ENCODE peak calls at places on chromosome 2, in four cellular contexts. R, H, L and B are unnamed samples.

GRCh38 chr2:207042155-207042554 is 102.8 kb downstream of the CPO start:
- DNase-seq in H (peak; percentile 13), L (no peak), R (no peak), B (no peak)

GRCh38 chr2:134089454-134089853 is 164.4 kb upstream of the MGAT5 start:
- DNase-seq in R (peak; percentile 32), L (no peak), H (no peak), B (no peak)

GRCh38 chr2:31654241-31654640 is 73.5 kb upstream of the SRD5A2 start:
- DNase-seq in L (no peak), R (no peak), H (no peak), B (no peak)

GRCh38 chr2:11781624-11782023 is 35.2 kb downstream of the LPIN1 start:
- DNase-seq in L (no peak), R (no peak), H (no peak), B (no peak)

GRCh38 chr2:204576580-204576979 is 31.3 kb downstream of the PARD3B start:
- DNase-seq in R (no peak), L (no peak), H (peak; percentile 14), B (no peak)

GRCh38 chr2:96926236-96926635 is 56.4 kb upstream of the SEMA4C start:
- DNase-seq in L (no peak), H (no peak), R (no peak), B (no peak)

GRCh38 chr2:128447538-128447885 is 128.8 kb upstream of the HS6ST1 start:
- DNase-seq in L (no peak), H (no peak), R (no peak), B (no peak)

GRCh38 chr2:48170281-48170680 is 264.0 kb upstream of the FBXO11 start:
- DNase-seq in L (no peak), R (peak; percentile 6), H (no peak), B (no peak)

GRCh38 chr2:42971947-42972736 is 179.8 kb upstream of the HAAO start:
- DNase-seq in L (no peak), H (peak; percentile 65), R (no peak), B (no peak)

GRCh38 chr2:166700079-166700478 is 188.2 kb upstream of the XIRP2 start:
- DNase-seq in L (peak; percentile 1), R (no peak), H (peak; percentile 5), B (no peak)

GRCh38 chr2:156562136-156562535 is 126.0 kb downstream of the GPD2 start:
- DNase-seq in L (peak; percentile 9), R (no peak), H (no peak), B (no peak)

GRCh38 chr2:128303911-128304310 is 14.8 kb downstream of the HS6ST1 start:
- DNase-seq in H (no peak), R (no peak), L (no peak), B (no peak)

GRCh38 chr2:211724933-211725332 is 813.7 kb downstream of the ERBB4 start:
- DNase-seq in R (no peak), H (no peak), L (no peak), B (no peak)

GRCh38 chr2:60213865-60214657 is 339.4 kb downstream of the BCL11A start:
- DNase-seq in L (no peak), R (peak; percentile 3), H (no peak), B (peak; percentile 24)

GRCh38 chr2:161207941-161208340 is 47.7 kb downstream of the TANK start:
- DNase-seq in R (peak; percentile 12), L (no peak), H (peak; percentile 4), B (no peak)

GRCh38 chr2:47225061-47225783 is 70.1 kb upstream of the STPG4 start:
- DNase-seq in L (peak; percentile 93), R (peak; percentile 96), H (peak; percentile 86), B (peak; percentile 97)

GRCh38 chr2:211347328-211347727 is 790.9 kb downstream of the CPS1 start:
- DNase-seq in H (no peak), R (no peak), L (no peak), B (no peak)

GRCh38 chr2:190583507-190584337 is 49.2 kb upstream of the NEMP2 start:
- DNase-seq in H (peak; percentile 17), L (no peak), R (no peak), B (no peak)

GRCh38 chr2:220090050-220090449 is 462.6 kb downstream of the SLC4A3 start:
- DNase-seq in H (no peak), L (no peak), R (peak; percentile 57), B (peak; percentile 75)

GRCh38 chr2:206217162-206217561 is 57.3 kb upstream of the ZDBF2 start:
- DNase-seq in R (no peak), L (no peak), H (no peak), B (no peak)

GRCh38 chr2:48633143-48633542 is 15.5 kb downstream of the GTF2A1L start:
- DNase-seq in R (no peak), L (no peak), H (no peak), B (no peak)